ENCODE peak calls at places on chromosomes 1 and 21, in four cellular contexts. U is NCI-H774, L is NCI-H82, H is Peyer's patch. X is an unnamed sample.

GRCh38 chr1:168252204-168252733 is 26.5 kb downstream of the SFT2D2 start:
- DNase-seq in U (no peak), L (no peak), H (no peak), X (no peak)

GRCh38 chr1:44472614-44473262 is 67.7 kb downstream of the RNF220 start:
- DNase-seq in L (no peak), H (no peak), U (no peak), X (no peak)

GRCh38 chr1:37265786-37266667 is 208.4 kb upstream of the ZC3H12A start:
- DNase-seq in H (no peak), L (peak; percentile 84), U (no peak), X (no peak)

GRCh38 chr1:158931055-158931737 is at the start of gene PYHIN1:
- DNase-seq in L (no peak), H (peak; percentile 59), U (no peak), X (no peak)

GRCh38 chr1:109156916-109157385 is 43.0 kb downstream of the ELAPOR1 start:
- DNase-seq in H (no peak), L (no peak), U (no peak), X (no peak)

GRCh38 chr21:31282095-31282709 is 61.9 kb downstream of the TIAM1 start:
- DNase-seq in H (no peak), L (no peak), U (no peak), X (no peak)

GRCh38 chr1:96804649-96805048 is 83.1 kb downstream of the PTBP2 start:
- DNase-seq in L (no peak), U (no peak), H (no peak), X (no peak)

GRCh38 chr1:201153474-201154388 is 543 bp downstream of the TMEM9 start:
- DNase-seq in H (no peak), U (peak; percentile 68), L (peak; percentile 82), X (no peak)

GRCh38 chr1:20792177-20792576 is 5.1 kb upstream of the HP1BP3 start:
- DNase-seq in L (no peak), U (no peak), H (no peak), X (no peak)

GRCh38 chr1:2526824-2527552 is 592 bp upstream of the PANK4 start:
- DNase-seq in L (peak; percentile 83), U (no peak), H (peak; percentile 65), X (peak; percentile 74)

GRCh38 chr1:156476501-156477298 is 23.9 kb downstream of the MEF2D start:
- DNase-seq in L (no peak), H (no peak), U (no peak), X (no peak)

GRCh38 chr1:7288992-7289391 is 482.1 kb upstream of the VAMP3 start:
- DNase-seq in H (no peak), L (peak; percentile 37), U (no peak), X (no peak)

GRCh38 chr1:52662645-52663313 is 29.8 kb downstream of the SHISAL2A start:
- DNase-seq in U (no peak), H (no peak), L (peak; percentile 88), X (no peak)

GRCh38 chr1:30933874-30934252 is 25.3 kb upstream of the SDC3 start:
- DNase-seq in L (no peak), H (no peak), U (no peak), X (no peak)

GRCh38 chr1:5667513-5668325 is 324.5 kb downstream of the NPHP4 start:
- DNase-seq in H (no peak), L (no peak), U (peak; percentile 37), X (no peak)

GRCh38 chr1:28480308-28480707 is 25.5 kb upstream of the RCC1 start:
- DNase-seq in H (no peak), L (no peak), U (no peak), X (no peak)

GRCh38 chr1:231800071-231800470 is 173.5 kb downstream of the DISC1 start:
- DNase-seq in H (no peak), L (no peak), U (no peak), X (no peak)